ENCODE peak calls at places on chromosomes 7 and 10, in six cellular contexts. H is uterus, V is Caco-2, D is PC-9, K is left ventricle myocardium inferior, S is cardiac muscle cell. R is an unnamed sample.

GRCh38 chr10:81820418-81820817 is 54.6 kb upstream of the NRG3 start:
- DNase-seq in K (no peak), D (no peak), H (no peak), S (peak; percentile 47), V (peak; percentile 14), R (no peak)

GRCh38 chr10:71837085-71837827 is 13.8 kb downstream of the PSAP start:
- DNase-seq in S (peak; percentile 52), H (no peak), K (no peak), D (no peak), V (peak; percentile 76), R (peak; percentile 71)

GRCh38 chr7:119664601-119665000 is 608.4 kb upstream of the KCND2 start:
- DNase-seq in D (no peak), K (no peak), S (no peak), V (no peak), H (no peak), R (no peak)

GRCh38 chr7:117837841-117838240 is 35.4 kb downstream of the CTTNBP2 start:
- DNase-seq in S (no peak), D (no peak), K (no peak), H (no peak), V (peak; percentile 59), R (no peak)

GRCh38 chr10:128839134-128839533 is 627.9 kb upstream of the MGMT start:
- DNase-seq in K (no peak), V (no peak), H (no peak), S (no peak), D (no peak), R (no peak)

GRCh38 chr10:408223-408622 is 273.0 kb downstream of the ZMYND11 start:
- DNase-seq in V (no peak), H (no peak), K (no peak), S (no peak), D (no peak), R (no peak)

GRCh38 chr7:155553871-155554270 is 7.5 kb upstream of the CNPY1 start:
- DNase-seq in H (no peak), S (no peak), K (no peak), V (no peak), D (no peak), R (no peak)

GRCh38 chr10:21517983-21518628 is 7.4 kb downstream of the SKIDA1 start:
- DNase-seq in S (peak; percentile 91), V (no peak), H (no peak), K (no peak), D (no peak), R (no peak)

GRCh38 chr7:137492889-137493288 is 149.4 kb upstream of the PTN start:
- DNase-seq in S (no peak), H (no peak), D (no peak), V (no peak), K (no peak), R (no peak)

GRCh38 chr7:149776305-149776704 is 2.9 kb upstream of the ZNF467 start:
- DNase-seq in S (peak; percentile 81), D (peak; percentile 56), K (peak; percentile 85), H (peak; percentile 67), V (no peak), R (no peak)

GRCh38 chr10:95389176-95389575 is 98.4 kb upstream of the PDLIM1 start:
- DNase-seq in S (no peak), K (no peak), D (no peak), H (no peak), V (no peak), R (no peak)

GRCh38 chr10:96606216-96606615 is 19.4 kb upstream of the TM9SF3 start:
- DNase-seq in H (no peak), D (peak; percentile 7), V (peak; percentile 52), K (no peak), S (no peak), R (no peak)

GRCh38 chr7:41975854-41976253 is 261.2 kb downstream of the GLI3 start:
- DNase-seq in K (no peak), V (no peak), H (no peak), S (no peak), D (no peak), R (no peak)

GRCh38 chr10:80414126-80414898 is 6.0 kb downstream of the PRXL2A start:
- DNase-seq in D (no peak), H (no peak), K (no peak), S (no peak), V (no peak), R (peak; percentile 66)

GRCh38 chr7:42494199-42494710 is 257.2 kb upstream of the GLI3 start:
- DNase-seq in S (no peak), V (no peak), K (no peak), D (no peak), H (no peak), R (no peak)

GRCh38 chr7:155388561-155388960 is 69.4 kb upstream of the EN2 start:
- DNase-seq in S (no peak), D (no peak), K (no peak), V (no peak), H (no peak), R (no peak)

GRCh38 chr10:14397069-14397468 is 66.3 kb upstream of the FRMD4A start:
- DNase-seq in S (no peak), K (peak; percentile 73), H (peak; percentile 28), D (peak; percentile 81), V (no peak), R (no peak)

GRCh38 chr7:73823257-73823656 is 7.5 kb upstream of the CLDN4 start:
- DNase-seq in S (no peak), D (no peak), V (no peak), K (no peak), H (no peak), R (no peak)

GRCh38 chr7:77833136-77833535 is 34.6 kb downstream of the PHTF2 start:
- DNase-seq in H (no peak), S (no peak), D (no peak), K (no peak), V (no peak), R (no peak)

GRCh38 chr7:1811850-1812692 is 142.0 kb downstream of the ELFN1 start:
- DNase-seq in K (no peak), H (no peak), V (no peak), S (peak; percentile 63), D (no peak), R (peak; percentile 82)
- TF ChIP-seq CTCF in K (peak; percentile 64), H (no peak), V (no peak), S (no peak), D (peak; percentile 37), R (peak; percentile 67)

GRCh38 chr7:50073093-50073492 is 20.0 kb downstream of the ZPBP start:
- DNase-seq in K (no peak), S (no peak), D (no peak), V (no peak), H (no peak), R (no peak)

GRCh38 chr7:50068850-50069551 is 24.0 kb downstream of the ZPBP start:
- DNase-seq in D (peak; percentile 18), S (no peak), K (no peak), V (peak; percentile 70), H (no peak), R (no peak)

GRCh38 chr7:50069613-50070012 is 23.4 kb downstream of the ZPBP start:
- DNase-seq in H (no peak), S (no peak), V (no peak), K (no peak), D (no peak), R (no peak)

DNA sequence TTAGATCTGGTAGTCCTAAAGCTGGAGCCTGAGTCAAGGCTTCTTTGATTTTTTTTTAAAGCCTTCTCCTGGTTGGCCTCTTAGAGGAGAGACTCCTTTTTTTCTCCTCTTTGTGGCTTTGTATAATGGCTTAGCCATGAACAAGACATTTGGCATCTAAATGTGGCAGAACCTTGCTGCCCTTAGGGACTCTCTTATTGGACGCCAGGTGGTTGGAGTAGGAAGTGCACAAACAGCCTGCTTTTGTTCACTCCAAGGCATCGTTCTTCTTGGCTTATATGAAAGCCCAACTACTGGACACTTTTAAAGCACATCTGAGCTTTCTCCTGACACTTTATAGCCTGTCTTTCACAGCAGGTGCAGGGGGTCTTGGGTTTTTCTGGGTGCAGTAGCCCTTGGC is 25.0 kb downstream of the ZPBP start:
- DNase-seq in V (peak; percentile 8), D (no peak), H (no peak), K (no peak), S (no peak), R (no peak)
- H3K4me3 ChIP-seq in V (no peak overlapping the region), D (no peak overlapping the region), H (peak overlapping the region; percentile 47), K (peak overlapping the region; percentile 74), S (no peak overlapping the region), R (no peak overlapping the region)

GRCh38 chr10:78385599-78385998 is 351.9 kb downstream of the RPS24 start:
- DNase-seq in S (no peak), H (no peak), D (no peak), V (no peak), K (no peak), R (no peak)
- H3K27me3 ChIP-seq in S (no peaks in the 10 kb centered on the region), H (no peaks in the 10 kb centered on the region), D (peaks cover 70% of the 10 kb centered on the region), V (no peaks in the 10 kb centered on the region), K (no peaks in the 10 kb centered on the region), R (no peaks in the 10 kb centered on the region)

GRCh38 chr10:83965473-83965872 is 173.8 kb upstream of the GHITM start:
- DNase-seq in D (no peak), H (no peak), K (no peak), V (no peak), S (no peak), R (no peak)
- TF ChIP-seq CTCF in D (no peak), H (no peak), K (no peak), V (no peak), S (no peak), R (peak; percentile 45)

GRCh38 chr10:100713049-100713858 is 32.1 kb upstream of the PAX2 start:
- DNase-seq in K (no peak), S (no peak), H (no peak), V (no peak), D (no peak), R (no peak)
- H3K4me3 ChIP-seq in K (peak overlapping the region; percentile 52), S (peak overlapping the region; percentile 25), H (no peak overlapping the region), V (no peak overlapping the region), D (no peak overlapping the region), R (peak overlapping the region; percentile 13)